ENCODE peak calls at places on chromosomes 12 and 14, in six cellular contexts. T is CD8-positive, alpha-beta T cell; I is A549; D is neural progenitor cell; E is H9; Z is tibial nerve. R is an unnamed sample.

GRCh38 chr12:19740472-19741131 is 301.3 kb downstream of the AEBP2 start:
- DNase-seq in D (no peak), Z (no peak), T (no peak), E (no peak), I (no peak), R (no peak)

GRCh38 chr12:2944401-2945047 is 14.7 kb upstream of the TEAD4 start:
- DNase-seq in I (peak; percentile 66), Z (peak; percentile 33), T (peak; percentile 56), D (peak; percentile 73), E (peak; percentile 94), R (peak; percentile 79)

GRCh38 chr12:88775742-88776151 is 195.5 kb upstream of the KITLG start:
- DNase-seq in D (no peak), Z (no peak), I (no peak), E (no peak), T (no peak), R (peak; percentile 32)

GRCh38 chr14:95038521-95039250 is 118.6 kb downstream of the DICER1 start:
- DNase-seq in Z (no peak), T (peak; percentile 21), I (no peak), D (no peak), E (no peak), R (no peak)

GRCh38 chr14:103846008-103846568 is 1.3 kb downstream of the PPP1R13B start:
- DNase-seq in D (no peak), I (no peak), E (no peak), T (no peak), Z (no peak), R (no peak)

GRCh38 chr12:54419088-54419887 is at the start of gene ITGA5:
- DNase-seq in D (peak; percentile 77), Z (peak; percentile 73), T (no peak), E (peak; percentile 70), I (peak; percentile 53), R (peak; percentile 82)

GRCh38 chr12:67721216-67721615 is 72.7 kb downstream of the DYRK2 start:
- DNase-seq in E (no peak), Z (no peak), T (no peak), I (no peak), D (no peak), R (peak; percentile 38)

GRCh38 chr12:52006726-52007157 is at the start of gene TAMALIN:
- DNase-seq in E (peak; percentile 64), D (peak; percentile 69), I (no peak), T (peak; percentile 88), Z (peak; percentile 53), R (peak; percentile 80)

GRCh38 chr12:57118711-57119271 is 7.6 kb upstream of the STAT6 start:
- DNase-seq in T (no peak), Z (no peak), I (no peak), D (no peak), E (no peak), R (no peak)

GRCh38 chr12:43676183-43676813 is 82.3 kb downstream of the PUS7L start:
- DNase-seq in E (peak; percentile 52), T (no peak), I (peak; percentile 67), Z (no peak), D (peak; percentile 42), R (peak; percentile 13)

GRCh38 chr12:115697341-115697740 is 580.2 kb downstream of the MED13L start:
- DNase-seq in I (no peak), T (no peak), Z (no peak), E (no peak), D (peak; percentile 49), R (no peak)

GRCh38 chr12:21054334-21054733 is 76.7 kb upstream of the SLCO1B1 start:
- DNase-seq in D (no peak), I (peak; percentile 17), T (no peak), E (no peak), Z (no peak), R (no peak)

GRCh38 chr12:92076106-92076505 is 69.5 kb downstream of the BTG1 start:
- DNase-seq in E (no peak), D (no peak), T (no peak), Z (no peak), I (no peak), R (no peak)

GRCh38 chr12:92077530-92077929 is 68.1 kb downstream of the BTG1 start:
- DNase-seq in I (no peak), D (no peak), E (no peak), Z (no peak), T (no peak), R (no peak)

GRCh38 chr12:92080390-92081285 is 65.0 kb downstream of the BTG1 start:
- DNase-seq in E (no peak), T (no peak), Z (no peak), D (no peak), I (peak; percentile 90), R (no peak)

GRCh38 chr12:92079054-92079385 is 66.6 kb downstream of the BTG1 start:
- DNase-seq in E (no peak), I (no peak), Z (no peak), D (no peak), T (no peak), R (no peak)

DNA sequence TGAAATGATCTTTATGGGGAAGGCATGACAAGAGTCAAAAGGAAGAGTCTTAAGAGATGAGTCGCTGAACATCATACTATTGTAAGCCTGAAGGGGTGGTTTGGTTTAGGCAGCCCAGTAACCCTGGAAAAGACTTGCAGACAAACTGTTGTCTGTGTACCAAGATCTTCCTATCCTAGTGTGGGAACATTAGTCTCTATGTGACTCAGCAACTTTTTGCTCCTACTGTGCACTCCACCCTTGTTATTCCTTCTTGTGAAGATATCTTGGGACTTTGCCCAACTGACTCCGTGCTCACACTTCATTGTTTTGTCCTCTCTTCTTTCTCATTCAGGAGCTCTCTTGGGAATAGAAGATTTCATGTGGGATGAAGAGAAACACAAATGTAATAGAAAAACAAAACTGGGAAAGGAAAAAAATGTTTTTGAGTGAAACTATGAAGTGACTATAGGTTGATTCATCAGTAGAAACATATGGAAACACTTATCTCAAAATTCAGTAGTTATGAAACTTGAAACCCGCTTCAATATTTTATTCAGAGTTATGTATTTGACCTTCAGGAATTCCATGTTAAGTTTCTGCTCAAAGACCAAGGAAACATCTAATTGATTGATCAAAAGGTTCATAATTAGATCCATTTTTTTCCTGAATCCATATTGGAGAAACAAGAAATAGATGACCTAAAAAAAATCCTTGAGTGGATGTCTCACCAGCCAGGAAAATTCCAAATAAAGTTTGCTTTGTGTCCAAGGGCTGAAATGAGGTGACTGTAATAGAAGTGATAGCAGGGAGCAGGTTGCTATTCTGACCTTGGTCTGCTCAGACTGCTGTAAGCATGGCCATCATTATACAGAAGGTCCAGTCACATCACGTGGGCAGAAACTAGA is 67.2 kb downstream of the BTG1 start:
- DNase-seq in D (no peak), I (peak; percentile 96), Z (peak; percentile 48), T (no peak), E (no peak), R (no peak)
- H3K4me1 ChIP-seq in D (peaks cover 16% of the 10 kb centered on the region), I (peaks cover 80% of the 10 kb centered on the region), Z (peaks cover 5% of the 10 kb centered on the region), T (peaks cover 48% of the 10 kb centered on the region), E (no peaks in the 10 kb centered on the region), R (peaks cover 5% of the 10 kb centered on the region)

GRCh38 chr14:58770501-58770982 is 132.8 kb downstream of the DACT1 start:
- DNase-seq in D (no peak), I (no peak), T (no peak), E (no peak), Z (no peak), R (peak; percentile 61)

GRCh38 chr14:58774531-58774930 is 136.8 kb downstream of the DACT1 start:
- DNase-seq in E (no peak), I (no peak), T (no peak), Z (no peak), D (no peak), R (no peak)

GRCh38 chr14:58771016-58771415 is 133.3 kb downstream of the DACT1 start:
- DNase-seq in Z (no peak), I (no peak), E (no peak), T (no peak), D (no peak), R (no peak)

GRCh38 chr14:58772061-58772604 is 134.4 kb downstream of the DACT1 start:
- DNase-seq in D (no peak), E (no peak), T (no peak), Z (no peak), I (no peak), R (no peak)

GRCh38 chr14:58772814-58773620 is 135.3 kb downstream of the DACT1 start:
- DNase-seq in E (peak; percentile 38), T (no peak), D (peak; percentile 62), Z (no peak), I (no peak), R (no peak)
- H3K4me1 ChIP-seq in E (peaks cover 3% of the 10 kb centered on the region), T (no peaks in the 10 kb centered on the region), D (peaks cover 52% of the 10 kb centered on the region), Z (no peaks in the 10 kb centered on the region), I (no peaks in the 10 kb centered on the region), R (peaks cover 24% of the 10 kb centered on the region)

DNA sequence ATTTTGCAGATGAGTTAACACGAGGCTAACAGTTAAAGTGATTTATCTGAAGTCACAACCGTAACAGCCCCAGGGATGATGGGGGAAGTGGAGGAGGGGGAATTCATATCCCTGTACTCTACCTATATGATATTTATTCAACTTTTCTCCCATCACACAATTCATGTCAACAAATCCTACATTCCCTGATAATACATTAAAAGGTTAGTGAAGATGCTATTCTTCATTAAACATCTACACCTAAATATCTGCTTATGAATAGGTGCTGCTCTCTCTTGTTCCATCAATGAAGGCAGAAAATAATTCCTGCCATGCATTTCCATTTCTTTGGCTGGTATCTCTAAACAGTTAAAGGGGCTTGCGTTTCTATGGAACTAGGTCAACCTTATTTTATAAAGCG is 6.8 kb downstream of the YBX3 start:
- DNase-seq in T (no peak), Z (no peak), I (no peak), D (no peak), E (no peak), R (no peak)
- H3K4me1 ChIP-seq in T (peaks cover 24% of the 10 kb centered on the region), Z (peaks cover 35% of the 10 kb centered on the region), I (peaks cover 57% of the 10 kb centered on the region), D (peaks cover 45% of the 10 kb centered on the region), E (peaks cover 2% of the 10 kb centered on the region), R (peaks cover 36% of the 10 kb centered on the region)

GRCh38 chr14:75458305-75458704 is 30.5 kb downstream of the JDP2 start:
- DNase-seq in Z (no peak), T (no peak), D (no peak), E (no peak), I (no peak), R (no peak)

GRCh38 chr14:75454963-75455546 is 27.2 kb downstream of the JDP2 start:
- DNase-seq in T (no peak), E (no peak), D (no peak), I (peak; percentile 31), Z (peak; percentile 73), R (no peak)

GRCh38 chr14:75457024-75457390 is 29.2 kb downstream of the JDP2 start:
- DNase-seq in Z (no peak), T (no peak), D (no peak), I (no peak), E (no peak), R (no peak)

GRCh38 chr14:75457648-75458165 is 29.9 kb downstream of the JDP2 start:
- DNase-seq in I (no peak), T (no peak), Z (no peak), E (no peak), D (no peak), R (no peak)

GRCh38 chr14:75456069-75457023 is 28.5 kb downstream of the JDP2 start:
- DNase-seq in Z (no peak), D (peak; percentile 19), I (no peak), T (no peak), E (no peak), R (peak; percentile 70)
- H3K4me1 ChIP-seq in Z (peaks cover 54% of the 10 kb centered on the region), D (peaks cover 37% of the 10 kb centered on the region), I (peaks cover 56% of the 10 kb centered on the region), T (no peaks in the 10 kb centered on the region), E (peaks cover 7% of the 10 kb centered on the region), R (peaks cover 35% of the 10 kb centered on the region)

GRCh38 chr12:123389560-123390351 is 5.8 kb downstream of the KMT5A start:
- DNase-seq in I (no peak), D (peak; percentile 66), E (peak; percentile 68), Z (no peak), T (peak; percentile 60), R (peak; percentile 86)
- H3K4me1 ChIP-seq in I (peaks cover 28% of the 10 kb centered on the region), D (peaks cover 15% of the 10 kb centered on the region), E (peaks cover 3% of the 10 kb centered on the region), Z (peaks cover 31% of the 10 kb centered on the region), T (peaks cover 17% of the 10 kb centered on the region), R (peaks cover 25% of the 10 kb centered on the region)

R was measured in mucosa of descending colon.